ENCODE peak calls at places on chromosomes 1 and 21, in eight cellular contexts. One of them, this sample, is unnamed.

GRCh38 chr1:9881838-9882249 is 28.2 kb downstream of the CTNNBIP1 start:
- DNase-seq in BJ: no peak
- DNase-seq in GM13976: no peak
- DNase-seq in stimulated activated CD4-positive, alpha-beta T cell treated with anti-CD3 and anti-CD28 coated beads, Interleukin-2, amount 100 ng/mL, for 4 hours: no peak
- DNase-seq in GM10248: no peak
- DNase-seq in nephron progenitor cell: no peak
- DNase-seq in Daoy: peak
- DNase-seq in EL: peak
- DNase-seq in this sample: no peak

GRCh38 chr1:39575191-39576015 is 1.2 kb downstream of the PABPC4 start:
- DNase-seq in BJ: no peak
- DNase-seq in GM13976: peak
- DNase-seq in stimulated activated CD4-positive, alpha-beta T cell treated with anti-CD3 and anti-CD28 coated beads, Interleukin-2, amount 100 ng/mL, for 4 hours: peak
- DNase-seq in GM10248: peak
- DNase-seq in nephron progenitor cell: peak
- DNase-seq in Daoy: peak
- DNase-seq in EL: peak
- DNase-seq in this sample: no peak

GRCh38 chr21:45836268-45836655 is 145.3 kb upstream of the COL6A1 start:
- DNase-seq in BJ: no peak
- DNase-seq in GM13976: no peak
- DNase-seq in stimulated activated CD4-positive, alpha-beta T cell treated with anti-CD3 and anti-CD28 coated beads, Interleukin-2, amount 100 ng/mL, for 4 hours: no peak
- DNase-seq in GM10248: no peak
- DNase-seq in nephron progenitor cell: no peak
- DNase-seq in Daoy: no peak
- DNase-seq in EL: no peak
- DNase-seq in this sample: no peak

GRCh38 chr1:55375617-55376258 is 160.6 kb upstream of the USP24 start:
- DNase-seq in BJ: no peak
- DNase-seq in GM13976: peak
- DNase-seq in stimulated activated CD4-positive, alpha-beta T cell treated with anti-CD3 and anti-CD28 coated beads, Interleukin-2, amount 100 ng/mL, for 4 hours: peak
- DNase-seq in GM10248: peak
- DNase-seq in nephron progenitor cell: peak
- DNase-seq in Daoy: peak
- DNase-seq in EL: peak
- DNase-seq in this sample: no peak

GRCh38 chr1:1287288-1288110 is 7.3 kb downstream of the SCNN1D start:
- DNase-seq in BJ: no peak
- DNase-seq in GM13976: no peak
- DNase-seq in stimulated activated CD4-positive, alpha-beta T cell treated with anti-CD3 and anti-CD28 coated beads, Interleukin-2, amount 100 ng/mL, for 4 hours: no peak
- DNase-seq in GM10248: no peak
- DNase-seq in nephron progenitor cell: no peak
- DNase-seq in Daoy: no peak
- DNase-seq in EL: no peak
- DNase-seq in this sample: no peak

GRCh38 chr1:197173571-197174482 is 27.4 kb upstream of the ASPM start:
- DNase-seq in BJ: no peak
- DNase-seq in GM13976: no peak
- DNase-seq in stimulated activated CD4-positive, alpha-beta T cell treated with anti-CD3 and anti-CD28 coated beads, Interleukin-2, amount 100 ng/mL, for 4 hours: no peak
- DNase-seq in GM10248: no peak
- DNase-seq in nephron progenitor cell: no peak
- DNase-seq in Daoy: no peak
- DNase-seq in EL: peak
- DNase-seq in this sample: no peak

GRCh38 chr21:32141009-32141357 is 137.9 kb downstream of the MIS18A start:
- DNase-seq in BJ: no peak
- DNase-seq in GM13976: no peak
- DNase-seq in stimulated activated CD4-positive, alpha-beta T cell treated with anti-CD3 and anti-CD28 coated beads, Interleukin-2, amount 100 ng/mL, for 4 hours: no peak
- DNase-seq in GM10248: no peak
- DNase-seq in nephron progenitor cell: no peak
- DNase-seq in Daoy: no peak
- DNase-seq in EL: no peak
- DNase-seq in this sample: no peak

GRCh38 chr1:150256549-150257341 is 829 bp upstream of the CA14 start:
- DNase-seq in BJ: no peak
- DNase-seq in GM13976: no peak
- DNase-seq in stimulated activated CD4-positive, alpha-beta T cell treated with anti-CD3 and anti-CD28 coated beads, Interleukin-2, amount 100 ng/mL, for 4 hours: no peak
- DNase-seq in GM10248: no peak
- DNase-seq in nephron progenitor cell: peak
- DNase-seq in Daoy: no peak
- DNase-seq in EL: peak
- DNase-seq in this sample: no peak

GRCh38 chr1:158999301-159000069 is 10.2 kb upstream of the IFI16 start:
- DNase-seq in BJ: peak
- DNase-seq in GM13976: no peak
- DNase-seq in stimulated activated CD4-positive, alpha-beta T cell treated with anti-CD3 and anti-CD28 coated beads, Interleukin-2, amount 100 ng/mL, for 4 hours: no peak
- DNase-seq in GM10248: no peak
- DNase-seq in nephron progenitor cell: peak
- DNase-seq in Daoy: peak
- DNase-seq in EL: peak
- DNase-seq in this sample: no peak

GRCh38 chr21:46477765-46478164 is 19.1 kb downstream of the DIP2A start:
- DNase-seq in BJ: no peak
- DNase-seq in GM13976: no peak
- DNase-seq in stimulated activated CD4-positive, alpha-beta T cell treated with anti-CD3 and anti-CD28 coated beads, Interleukin-2, amount 100 ng/mL, for 4 hours: no peak
- DNase-seq in GM10248: no peak
- DNase-seq in nephron progenitor cell: no peak
- DNase-seq in Daoy: no peak
- DNase-seq in EL: no peak
- DNase-seq in this sample: no peak

GRCh38 chr21:32826317-32827167 is 55.0 kb upstream of the PAXBP1 start:
- DNase-seq in BJ: no peak
- DNase-seq in GM13976: peak
- DNase-seq in stimulated activated CD4-positive, alpha-beta T cell treated with anti-CD3 and anti-CD28 coated beads, Interleukin-2, amount 100 ng/mL, for 4 hours: peak
- DNase-seq in GM10248: peak
- DNase-seq in nephron progenitor cell: peak
- DNase-seq in Daoy: peak
- DNase-seq in EL: peak
- DNase-seq in this sample: no peak

GRCh38 chr1:74767490-74767889 is 34.5 kb downstream of the TYW3 start:
- DNase-seq in BJ: no peak
- DNase-seq in GM13976: no peak
- DNase-seq in stimulated activated CD4-positive, alpha-beta T cell treated with anti-CD3 and anti-CD28 coated beads, Interleukin-2, amount 100 ng/mL, for 4 hours: no peak
- DNase-seq in GM10248: no peak
- DNase-seq in nephron progenitor cell: peak
- DNase-seq in Daoy: peak
- DNase-seq in EL: peak
- DNase-seq in this sample: peak

GRCh38 chr1:21707086-21707840 is 38.1 kb upstream of the RAP1GAP start:
- DNase-seq in BJ: no peak
- DNase-seq in GM13976: no peak
- DNase-seq in stimulated activated CD4-positive, alpha-beta T cell treated with anti-CD3 and anti-CD28 coated beads, Interleukin-2, amount 100 ng/mL, for 4 hours: no peak
- DNase-seq in GM10248: no peak
- DNase-seq in nephron progenitor cell: no peak
- DNase-seq in Daoy: no peak
- DNase-seq in EL: no peak
- DNase-seq in this sample: no peak

GRCh38 chr1:11960276-11960675 is 20.0 kb upstream of the MFN2 start:
- DNase-seq in BJ: no peak
- DNase-seq in GM13976: no peak
- DNase-seq in stimulated activated CD4-positive, alpha-beta T cell treated with anti-CD3 and anti-CD28 coated beads, Interleukin-2, amount 100 ng/mL, for 4 hours: no peak
- DNase-seq in GM10248: no peak
- DNase-seq in nephron progenitor cell: no peak
- DNase-seq in Daoy: no peak
- DNase-seq in EL: no peak
- DNase-seq in this sample: no peak

GRCh38 chr1:113058861-113059441 is 14.0 kb upstream of the LRIG2 start:
- DNase-seq in BJ: no peak
- DNase-seq in GM13976: no peak
- DNase-seq in stimulated activated CD4-positive, alpha-beta T cell treated with anti-CD3 and anti-CD28 coated beads, Interleukin-2, amount 100 ng/mL, for 4 hours: no peak
- DNase-seq in GM10248: no peak
- DNase-seq in nephron progenitor cell: peak
- DNase-seq in Daoy: peak
- DNase-seq in EL: no peak
- DNase-seq in this sample: no peak

GRCh38 chr1:155085504-155086181 is 7.0 kb downstream of the EFNA3 start:
- DNase-seq in BJ: no peak
- DNase-seq in GM13976: peak
- DNase-seq in stimulated activated CD4-positive, alpha-beta T cell treated with anti-CD3 and anti-CD28 coated beads, Interleukin-2, amount 100 ng/mL, for 4 hours: peak
- DNase-seq in GM10248: peak
- DNase-seq in nephron progenitor cell: peak
- DNase-seq in Daoy: peak
- DNase-seq in EL: peak
- DNase-seq in this sample: no peak

GRCh38 chr1:228275435-228276342 is 67.8 kb downstream of the OBSCN start:
- DNase-seq in BJ: peak
- DNase-seq in GM13976: peak
- DNase-seq in stimulated activated CD4-positive, alpha-beta T cell treated with anti-CD3 and anti-CD28 coated beads, Interleukin-2, amount 100 ng/mL, for 4 hours: peak
- DNase-seq in GM10248: peak
- DNase-seq in nephron progenitor cell: peak
- DNase-seq in Daoy: peak
- DNase-seq in EL: peak
- DNase-seq in this sample: peak

GRCh38 chr1:89888480-89889335 is 67.9 kb downstream of the LRRC8D start:
- DNase-seq in BJ: no peak
- DNase-seq in GM13976: no peak
- DNase-seq in stimulated activated CD4-positive, alpha-beta T cell treated with anti-CD3 and anti-CD28 coated beads, Interleukin-2, amount 100 ng/mL, for 4 hours: no peak
- DNase-seq in GM10248: no peak
- DNase-seq in nephron progenitor cell: no peak
- DNase-seq in Daoy: peak
- DNase-seq in EL: no peak
- DNase-seq in this sample: no peak

GRCh38 chr1:106960412-106960811 is 96.1 kb upstream of the PRMT6 start:
- DNase-seq in BJ: no peak
- DNase-seq in GM13976: no peak
- DNase-seq in stimulated activated CD4-positive, alpha-beta T cell treated with anti-CD3 and anti-CD28 coated beads, Interleukin-2, amount 100 ng/mL, for 4 hours: no peak
- DNase-seq in GM10248: no peak
- DNase-seq in nephron progenitor cell: no peak
- DNase-seq in Daoy: no peak
- DNase-seq in EL: no peak
- DNase-seq in this sample: no peak

GRCh38 chr1:170530972-170531757 is 801 bp upstream of the GORAB start:
- DNase-seq in BJ: no peak
- DNase-seq in GM13976: no peak
- DNase-seq in stimulated activated CD4-positive, alpha-beta T cell treated with anti-CD3 and anti-CD28 coated beads, Interleukin-2, amount 100 ng/mL, for 4 hours: no peak
- DNase-seq in GM10248: no peak
- DNase-seq in nephron progenitor cell: no peak
- DNase-seq in Daoy: no peak
- DNase-seq in EL: no peak
- DNase-seq in this sample: no peak

GRCh38 chr1:111909010-111909409 is 80.5 kb downstream of the KCND3 start:
- DNase-seq in BJ: no peak
- DNase-seq in GM13976: no peak
- DNase-seq in stimulated activated CD4-positive, alpha-beta T cell treated with anti-CD3 and anti-CD28 coated beads, Interleukin-2, amount 100 ng/mL, for 4 hours: no peak
- DNase-seq in GM10248: no peak
- DNase-seq in nephron progenitor cell: no peak
- DNase-seq in Daoy: no peak
- DNase-seq in EL: no peak
- DNase-seq in this sample: no peak

GRCh38 chr1:12177999-12178441 is 11.2 kb downstream of the TNFRSF1B start:
- DNase-seq in BJ: peak
- DNase-seq in GM13976: no peak
- DNase-seq in stimulated activated CD4-positive, alpha-beta T cell treated with anti-CD3 and anti-CD28 coated beads, Interleukin-2, amount 100 ng/mL, for 4 hours: peak
- DNase-seq in GM10248: no peak
- DNase-seq in nephron progenitor cell: no peak
- DNase-seq in Daoy: peak
- DNase-seq in EL: peak
- DNase-seq in this sample: no peak

GRCh38 chr1:5455056-5455455 is 537.2 kb downstream of the NPHP4 start:
- DNase-seq in BJ: no peak
- DNase-seq in GM13976: no peak
- DNase-seq in stimulated activated CD4-positive, alpha-beta T cell treated with anti-CD3 and anti-CD28 coated beads, Interleukin-2, amount 100 ng/mL, for 4 hours: no peak
- DNase-seq in GM10248: no peak
- DNase-seq in nephron progenitor cell: no peak
- DNase-seq in Daoy: no peak
- DNase-seq in EL: no peak
- DNase-seq in this sample: no peak

GRCh38 chr1:18326171-18326950 is 154.4 kb upstream of the KLHDC7A start:
- DNase-seq in BJ: no peak
- DNase-seq in GM13976: no peak
- DNase-seq in stimulated activated CD4-positive, alpha-beta T cell treated with anti-CD3 and anti-CD28 coated beads, Interleukin-2, amount 100 ng/mL, for 4 hours: no peak
- DNase-seq in GM10248: no peak
- DNase-seq in nephron progenitor cell: no peak
- DNase-seq in Daoy: no peak
- DNase-seq in EL: no peak
- DNase-seq in this sample: no peak

GRCh38 chr1:196951711-196952394 is 8.3 kb downstream of the CFHR2 start:
- DNase-seq in BJ: no peak
- DNase-seq in GM13976: no peak
- DNase-seq in stimulated activated CD4-positive, alpha-beta T cell treated with anti-CD3 and anti-CD28 coated beads, Interleukin-2, amount 100 ng/mL, for 4 hours: no peak
- DNase-seq in GM10248: peak
- DNase-seq in nephron progenitor cell: no peak
- DNase-seq in Daoy: peak
- DNase-seq in EL: peak
- DNase-seq in this sample: no peak

GRCh38 chr1:242468749-242469148 is 55.7 kb downstream of the PLD5 start:
- DNase-seq in BJ: no peak
- DNase-seq in GM13976: no peak
- DNase-seq in stimulated activated CD4-positive, alpha-beta T cell treated with anti-CD3 and anti-CD28 coated beads, Interleukin-2, amount 100 ng/mL, for 4 hours: no peak
- DNase-seq in GM10248: no peak
- DNase-seq in nephron progenitor cell: no peak
- DNase-seq in Daoy: peak
- DNase-seq in EL: no peak
- DNase-seq in this sample: no peak

GRCh38 chr1:165861911-165862310 is 34.5 kb downstream of the UCK2 start:
- DNase-seq in BJ: no peak
- DNase-seq in GM13976: no peak
- DNase-seq in stimulated activated CD4-positive, alpha-beta T cell treated with anti-CD3 and anti-CD28 coated beads, Interleukin-2, amount 100 ng/mL, for 4 hours: no peak
- DNase-seq in GM10248: no peak
- DNase-seq in nephron progenitor cell: no peak
- DNase-seq in Daoy: no peak
- DNase-seq in EL: no peak
- DNase-seq in this sample: no peak

This sample was measured in keratinocyte.